ENCODE peak calls at places on chromosomes 13 and 19, in seven cellular contexts. A, J, G, U, D, Q and B are unnamed samples.

GRCh38 chr13:39100996-39101751 is 62.9 kb downstream of the NHLRC3 start:
- DNase-seq in G (no peak), J (no peak), Q (no peak), D (no peak), A (no peak), U (no peak), B (no peak)

GRCh38 chr13:51729853-51730553 is 74.0 kb downstream of the DHRS12 start:
- DNase-seq in G (peak), A (no peak), U (no peak), Q (peak), J (peak), D (no peak), B (peak)

GRCh38 chr13:111575719-111576118 is 255.3 kb downstream of the TEX29 start:
- DNase-seq in A (no peak), Q (no peak), J (no peak), G (no peak), D (no peak), U (no peak), B (no peak)

GRCh38 chr19:56066152-56067023 is 54.7 kb downstream of the ZNF787 start:
- DNase-seq in J (peak), A (peak), U (peak), Q (no peak), D (peak), G (peak), B (peak)

GRCh38 chr19:42487798-42488178 is 40.5 kb downstream of the CEACAM1 start:
- DNase-seq in U (no peak), J (no peak), A (no peak), Q (no peak), D (no peak), G (no peak), B (no peak)

GRCh38 chr13:93690139-93690538 is 463.5 kb downstream of the GPC6 start:
- DNase-seq in U (no peak), Q (no peak), G (no peak), J (peak), A (no peak), D (peak), B (no peak)

GRCh38 chr19:46863818-46864629 is 3.2 kb downstream of the ARHGAP35 start:
- DNase-seq in J (peak), G (peak), Q (peak), D (no peak), A (no peak), U (no peak), B (peak)

GRCh38 chr19:32675720-32676185 is at the start of gene RGS9BP:
- DNase-seq in J (peak), G (peak), A (peak), U (peak), D (peak), Q (peak), B (peak)

GRCh38 chr13:19860884-19861655 is 2.4 kb downstream of the ZMYM5 start:
- DNase-seq in J (peak), U (no peak), A (no peak), G (no peak), D (peak), Q (peak), B (peak)

GRCh38 chr13:33855371-33855895 is 37.5 kb downstream of the RFC3 start:
- DNase-seq in D (no peak), A (no peak), U (no peak), J (no peak), Q (no peak), G (no peak), B (no peak)

GRCh38 chr13:30725331-30726085 is 9.8 kb upstream of the ALOX5AP start:
- DNase-seq in A (no peak), D (no peak), J (no peak), U (no peak), G (no peak), Q (peak), B (no peak)

GRCh38 chr13:24161980-24162517 is 1.5 kb downstream of the SPATA13 start:
- DNase-seq in U (no peak), A (no peak), G (no peak), Q (no peak), D (no peak), J (no peak), B (no peak)

GRCh38 chr19:34300962-34301361 is 46.6 kb downstream of the GARRE1 start:
- DNase-seq in D (no peak), U (no peak), J (no peak), G (no peak), Q (no peak), A (no peak), B (no peak)

GRCh38 chr13:75656590-75656989 is 20.5 kb downstream of the LMO7 start:
- DNase-seq in U (no peak), J (peak), Q (no peak), G (peak), A (no peak), D (no peak), B (peak)

GRCh38 chr19:47447470-47448359 is 24.0 kb downstream of the SLC8A2 start:
- DNase-seq in D (peak), A (peak), U (peak), Q (no peak), J (no peak), G (peak), B (no peak)

GRCh38 chr13:111844222-111844671 is 222.7 kb upstream of the SOX1 start:
- DNase-seq in D (no peak), G (no peak), J (no peak), Q (no peak), A (no peak), U (no peak), B (no peak)

GRCh38 chr19:39212377-39212742 is 8.3 kb upstream of the SYCN start:
- DNase-seq in G (no peak), Q (no peak), U (no peak), D (peak), J (peak), A (no peak), B (no peak)

GRCh38 chr13:79647518-79647917 is 166.6 kb downstream of the NDFIP2 start:
- DNase-seq in J (no peak), A (peak), G (no peak), D (no peak), U (no peak), Q (no peak), B (no peak)

GRCh38 chr13:26978081-26978860 is 193.3 kb downstream of the USP12 start:
- DNase-seq in U (no peak), D (no peak), Q (no peak), A (no peak), J (peak), G (no peak), B (no peak)

GRCh38 chr19:44626067-44626624 is 12.8 kb downstream of the IGSF23 start:
- DNase-seq in J (peak), U (no peak), A (no peak), D (no peak), G (peak), Q (peak), B (peak)